ENCODE peak calls at places on chromosome 7, in four cellular contexts. L is H7; H is stimulated activated CD8-positive, alpha-beta memory T cell treated with anti-CD3 and anti-CD28 coated beads, Interleukin-7, amount 100 ng/mL, for 48 hours; Z is left lobe of liver. I is an unnamed sample.
A peak's percentile ranks its signal among the peaks of the same experiment; 100 is the strongest.

GRCh38 chr7:3918576-3918975 is 617.5 kb downstream of the SDK1 start:
- DNase-seq in Z (no peak), L (no peak), H (no peak), I (no peak)

GRCh38 chr7:90119178-90119971 is 34.9 kb upstream of the STEAP1 start:
- DNase-seq in L (peak; percentile 63), H (no peak), Z (peak; percentile 46), I (peak; percentile 16)

GRCh38 chr7:134662166-134662870 is 15.7 kb downstream of the BPGM start:
- DNase-seq in L (no peak), Z (no peak), H (no peak), I (no peak)

GRCh38 chr7:140435252-140435895 is 31.5 kb downstream of the RAB19 start:
- DNase-seq in Z (no peak), L (peak; percentile 68), H (no peak), I (no peak)

GRCh38 chr7:98051118-98051744 is 55.4 kb upstream of the LMTK2 start:
- DNase-seq in H (peak; percentile 40), Z (no peak), L (peak; percentile 92), I (peak; percentile 50)

GRCh38 chr7:691361-692045 is 35.0 kb upstream of the DNAAF5 start:
- DNase-seq in L (peak; percentile 34), Z (no peak), H (no peak), I (no peak)

GRCh38 chr7:44211126-44211675 is 10.4 kb downstream of the YKT6 start:
- DNase-seq in Z (no peak), L (peak; percentile 16), H (no peak), I (no peak)

GRCh38 chr7:118511146-118511545 is 286.6 kb downstream of the ANKRD7 start:
- DNase-seq in H (no peak), L (no peak), Z (no peak), I (no peak)

GRCh38 chr7:19248681-19249080 is 103.5 kb upstream of the FERD3L start:
- DNase-seq in H (no peak), Z (no peak), L (no peak), I (no peak)

GRCh38 chr7:101618207-101618839 is 10.8 kb downstream of the MYL10 start:
- DNase-seq in H (no peak), Z (no peak), L (no peak), I (no peak)

GRCh38 chr7:155289107-155289506 is 8.6 kb upstream of the INSIG1 start:
- DNase-seq in L (no peak), Z (peak; percentile 29), H (no peak), I (no peak)

GRCh38 chr7:140967438-140967837 is 42.7 kb upstream of the BRAF start:
- DNase-seq in L (no peak), Z (no peak), H (no peak), I (no peak)

GRCh38 chr7:141462958-141463357 is 88.3 kb upstream of the AGK start:
- DNase-seq in L (no peak), H (no peak), Z (peak; percentile 86), I (no peak)

GRCh38 chr7:100693312-100694195 is 496 bp downstream of the GIGYF1 start:
- DNase-seq in H (no peak), Z (peak; percentile 48), L (peak; percentile 92), I (no peak)

GRCh38 chr7:98935811-98936210 is 57.5 kb downstream of the TRRAP start:
- DNase-seq in Z (no peak), H (no peak), L (no peak), I (no peak)

GRCh38 chr7:3753868-3754267 is 452.8 kb downstream of the SDK1 start:
- DNase-seq in L (no peak), H (no peak), Z (no peak), I (no peak)

GRCh38 chr7:12550956-12551355 is 19.6 kb upstream of the SCIN start:
- DNase-seq in L (no peak), Z (no peak), H (no peak), I (no peak)

GRCh38 chr7:39280337-39280736 is 285.9 kb upstream of the YAE1 start:
- DNase-seq in H (no peak), L (no peak), Z (no peak), I (no peak)

GRCh38 chr7:79874797-79875196 is 259.8 kb upstream of the GNAI1 start:
- DNase-seq in H (no peak), L (no peak), Z (no peak), I (no peak)

GRCh38 chr7:73669316-73669715 is 1.7 kb downstream of the VPS37D start:
- DNase-seq in L (peak; percentile 65), Z (no peak), H (no peak), I (no peak)

GRCh38 chr7:80232969-80233724 is 98.5 kb downstream of the GNAI1 start:
- DNase-seq in L (no peak), Z (no peak), H (no peak), I (no peak)

GRCh38 chr7:121020243-121020642 is 31.7 kb downstream of the CPED1 start:
- DNase-seq in Z (no peak), L (no peak), H (no peak), I (no peak)

GRCh38 chr7:12951397-12951801 is 264.0 kb downstream of the ARL4A start:
- DNase-seq in Z (no peak), H (no peak), L (no peak), I (no peak)

GRCh38 chr7:20249924-20250323 is 32.7 kb upstream of the MACC1 start:
- DNase-seq in H (no peak), L (no peak), Z (no peak), I (no peak)

GRCh38 chr7:1368682-1369571 is 90.3 kb downstream of the MICALL2 start:
- DNase-seq in H (peak; percentile 11), L (peak; percentile 100), Z (no peak), I (peak; percentile 4)

GRCh38 chr7:30119890-30120577 is 14.8 kb upstream of the MTURN start:
- DNase-seq in L (no peak), H (no peak), Z (no peak), I (no peak)

GRCh38 chr7:149734514-149735075 is 38.8 kb downstream of the ZNF467 start:
- DNase-seq in Z (no peak), H (no peak), L (no peak), I (no peak)

GRCh38 chr7:151148319-151149259 is 18.9 kb downstream of the GBX1 start:
- DNase-seq in H (no peak), L (no peak), Z (no peak), I (no peak)